ENCODE peak calls at places on chromosomes 1 and 21, in eight cellular contexts. One of them, this sample, is unnamed. For H3K36me3, the result is how much of the 10 kb centered on the place peaks cover.

GRCh38 chr1:86138746-86139145 is 17.8 kb downstream of the COL24A1 start:
- DNase-seq in lower lobe of right lung: no peak
- DNase-seq in astrocyte: no peak
- DNase-seq in transverse colon: no peak
- DNase-seq in left lung: no peak
- DNase-seq in left ventricle myocardium inferior: no peak
- DNase-seq in pancreas: no peak
- DNase-seq in lung: no peak
- DNase-seq in this sample: no peak

GRCh38 chr1:147738129-147738528 is 22.3 kb downstream of the GJA5 start:
- DNase-seq in lower lobe of right lung: no peak
- DNase-seq in astrocyte: no peak
- DNase-seq in transverse colon: no peak
- DNase-seq in left lung: no peak
- DNase-seq in left ventricle myocardium inferior: no peak
- DNase-seq in pancreas: no peak
- DNase-seq in lung: no peak
- DNase-seq in this sample: no peak

GRCh38 chr1:21339402-21340229 is 49.4 kb upstream of the ECE1 start:
- DNase-seq in lower lobe of right lung: no peak
- DNase-seq in astrocyte: no peak
- DNase-seq in transverse colon: no peak
- DNase-seq in left lung: no peak
- DNase-seq in left ventricle myocardium inferior: no peak
- DNase-seq in pancreas: no peak
- DNase-seq in lung: no peak
- DNase-seq in this sample: no peak

GRCh38 chr1:214463596-214463995 is 87.8 kb downstream of the PTPN14 start:
- DNase-seq in lower lobe of right lung: no peak
- DNase-seq in astrocyte: no peak
- DNase-seq in transverse colon: no peak
- DNase-seq in left lung: no peak
- DNase-seq in left ventricle myocardium inferior: no peak
- DNase-seq in pancreas: no peak
- DNase-seq in lung: no peak
- DNase-seq in this sample: no peak

GRCh38 chr1:208231929-208232360 is 12.2 kb downstream of the PLXNA2 start:
- DNase-seq in lower lobe of right lung: no peak
- DNase-seq in astrocyte: peak
- DNase-seq in transverse colon: no peak
- DNase-seq in left lung: peak
- DNase-seq in left ventricle myocardium inferior: no peak
- DNase-seq in pancreas: no peak
- DNase-seq in lung: no peak
- DNase-seq in this sample: no peak

GRCh38 chr1:181087400-181087901 is 1.0 kb upstream of the IER5 start:
- DNase-seq in lower lobe of right lung: no peak
- DNase-seq in astrocyte: no peak
- DNase-seq in transverse colon: no peak
- DNase-seq in left lung: no peak
- DNase-seq in left ventricle myocardium inferior: no peak
- DNase-seq in pancreas: no peak
- DNase-seq in lung: no peak
- DNase-seq in this sample: no peak

GRCh38 chr1:54397090-54397591 is 9.1 kb downstream of the SSBP3 start:
- DNase-seq in lower lobe of right lung: no peak
- DNase-seq in astrocyte: no peak
- DNase-seq in transverse colon: no peak
- DNase-seq in left lung: no peak
- DNase-seq in left ventricle myocardium inferior: peak
- DNase-seq in pancreas: no peak
- DNase-seq in lung: no peak
- DNase-seq in this sample: no peak

GRCh38 chr21:26818911-26819310 is 26.3 kb downstream of the ADAMTS1 start:
- DNase-seq in lower lobe of right lung: no peak
- DNase-seq in astrocyte: no peak
- DNase-seq in transverse colon: no peak
- DNase-seq in left lung: no peak
- DNase-seq in left ventricle myocardium inferior: no peak
- DNase-seq in pancreas: no peak
- DNase-seq in lung: no peak
- DNase-seq in this sample: no peak

GRCh38 chr1:80769351-80769750 is 1031.4 kb upstream of the ADGRL2 start:
- DNase-seq in lower lobe of right lung: no peak
- DNase-seq in astrocyte: no peak
- DNase-seq in transverse colon: no peak
- DNase-seq in left lung: no peak
- DNase-seq in left ventricle myocardium inferior: no peak
- DNase-seq in pancreas: no peak
- DNase-seq in lung: no peak
- DNase-seq in this sample: no peak

GRCh38 chr1:17207966-17208418 is 3.1 kb downstream of the PADI1 start:
- DNase-seq in lower lobe of right lung: no peak
- DNase-seq in astrocyte: peak
- DNase-seq in transverse colon: no peak
- DNase-seq in left lung: no peak
- DNase-seq in left ventricle myocardium inferior: no peak
- DNase-seq in pancreas: no peak
- DNase-seq in lung: no peak
- DNase-seq in this sample: peak

GRCh38 chr1:230113605-230114241 is 46.7 kb downstream of the GALNT2 start:
- DNase-seq in lower lobe of right lung: no peak
- DNase-seq in astrocyte: peak
- DNase-seq in transverse colon: no peak
- DNase-seq in left lung: no peak
- DNase-seq in left ventricle myocardium inferior: no peak
- DNase-seq in pancreas: no peak
- DNase-seq in lung: no peak
- DNase-seq in this sample: no peak

GRCh38 chr1:40977721-40978120 is 1.8 kb upstream of the CTPS1 start:
- DNase-seq in lower lobe of right lung: no peak
- DNase-seq in astrocyte: peak
- DNase-seq in transverse colon: no peak
- DNase-seq in left lung: no peak
- DNase-seq in left ventricle myocardium inferior: no peak
- DNase-seq in pancreas: no peak
- DNase-seq in lung: no peak
- DNase-seq in this sample: no peak

GRCh38 chr1:183550915-183551314 is 39.3 kb downstream of the NCF2 start:
- DNase-seq in lower lobe of right lung: no peak
- DNase-seq in astrocyte: no peak
- DNase-seq in transverse colon: no peak
- DNase-seq in left lung: no peak
- DNase-seq in left ventricle myocardium inferior: no peak
- DNase-seq in pancreas: no peak
- DNase-seq in lung: no peak
- DNase-seq in this sample: no peak

GRCh38 chr1:216422821-216423529 is at the start of gene USH2A:
- DNase-seq in lower lobe of right lung: no peak
- DNase-seq in astrocyte: no peak
- DNase-seq in transverse colon: no peak
- DNase-seq in left lung: no peak
- DNase-seq in left ventricle myocardium inferior: no peak
- DNase-seq in pancreas: no peak
- DNase-seq in lung: no peak
- DNase-seq in this sample: no peak

GRCh38 chr1:160911925-160912324 is 26.9 kb upstream of the ITLN1 start:
- DNase-seq in lower lobe of right lung: no peak
- DNase-seq in astrocyte: no peak
- DNase-seq in transverse colon: no peak
- DNase-seq in left lung: no peak
- DNase-seq in left ventricle myocardium inferior: no peak
- DNase-seq in pancreas: no peak
- DNase-seq in lung: no peak
- DNase-seq in this sample: no peak

DNA sequence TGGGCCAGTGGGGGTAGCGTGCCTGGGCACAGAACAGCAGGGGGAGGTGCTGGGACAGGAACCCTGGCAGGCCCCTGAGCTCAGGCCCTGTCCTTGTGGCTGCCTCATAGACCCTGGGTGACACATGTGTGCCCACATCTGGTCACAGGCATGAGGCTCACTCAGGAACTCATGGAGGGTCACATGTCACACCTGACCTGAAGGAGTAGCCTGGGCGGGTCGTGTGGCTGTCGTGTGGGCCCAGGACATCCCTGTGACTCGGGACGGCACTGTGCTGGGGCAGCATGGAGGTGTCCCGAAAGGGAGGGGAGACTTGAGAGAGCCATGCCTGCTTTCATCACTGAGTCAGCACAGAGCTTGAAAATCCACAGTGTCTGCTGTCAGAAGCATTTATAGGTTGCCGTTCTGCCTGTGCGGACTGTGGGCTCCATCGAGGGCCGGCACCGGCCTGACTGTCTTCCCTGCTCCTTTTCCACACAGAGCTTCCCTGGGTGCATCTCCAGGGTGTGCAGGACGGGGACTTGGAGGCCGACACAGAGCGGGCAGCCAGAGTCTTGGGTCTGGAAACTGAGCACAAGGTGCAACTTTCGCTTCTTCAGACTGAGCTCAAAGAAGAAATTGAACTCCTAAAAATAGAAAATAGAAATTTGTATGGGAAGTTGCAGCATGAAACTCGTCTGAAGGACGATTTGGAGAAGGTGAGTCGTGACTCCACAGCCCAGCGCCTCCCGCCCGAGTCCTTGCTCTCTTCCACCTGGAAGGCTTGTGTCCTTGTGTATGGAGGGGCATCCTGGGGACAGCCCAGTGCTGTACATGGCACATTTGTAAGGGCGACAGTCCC is 32.8 kb downstream of the PCNT start:
- DNase-seq in lower lobe of right lung: no peak
- DNase-seq in astrocyte: no peak
- DNase-seq in transverse colon: no peak
- DNase-seq in left lung: peak
- DNase-seq in left ventricle myocardium inferior: no peak
- DNase-seq in pancreas: no peak
- DNase-seq in lung: no peak
- DNase-seq in this sample: no peak
- H3K36me3 ChIP-seq in lower lobe of right lung: half or more
- H3K36me3 ChIP-seq in astrocyte: under half
- H3K36me3 ChIP-seq in transverse colon: under half
- H3K36me3 ChIP-seq in left lung: under half
- H3K36me3 ChIP-seq in left ventricle myocardium inferior: half or more
- H3K36me3 ChIP-seq in pancreas: under half
- H3K36me3 ChIP-seq in lung: under half
- H3K36me3 ChIP-seq in this sample: under half

DNA sequence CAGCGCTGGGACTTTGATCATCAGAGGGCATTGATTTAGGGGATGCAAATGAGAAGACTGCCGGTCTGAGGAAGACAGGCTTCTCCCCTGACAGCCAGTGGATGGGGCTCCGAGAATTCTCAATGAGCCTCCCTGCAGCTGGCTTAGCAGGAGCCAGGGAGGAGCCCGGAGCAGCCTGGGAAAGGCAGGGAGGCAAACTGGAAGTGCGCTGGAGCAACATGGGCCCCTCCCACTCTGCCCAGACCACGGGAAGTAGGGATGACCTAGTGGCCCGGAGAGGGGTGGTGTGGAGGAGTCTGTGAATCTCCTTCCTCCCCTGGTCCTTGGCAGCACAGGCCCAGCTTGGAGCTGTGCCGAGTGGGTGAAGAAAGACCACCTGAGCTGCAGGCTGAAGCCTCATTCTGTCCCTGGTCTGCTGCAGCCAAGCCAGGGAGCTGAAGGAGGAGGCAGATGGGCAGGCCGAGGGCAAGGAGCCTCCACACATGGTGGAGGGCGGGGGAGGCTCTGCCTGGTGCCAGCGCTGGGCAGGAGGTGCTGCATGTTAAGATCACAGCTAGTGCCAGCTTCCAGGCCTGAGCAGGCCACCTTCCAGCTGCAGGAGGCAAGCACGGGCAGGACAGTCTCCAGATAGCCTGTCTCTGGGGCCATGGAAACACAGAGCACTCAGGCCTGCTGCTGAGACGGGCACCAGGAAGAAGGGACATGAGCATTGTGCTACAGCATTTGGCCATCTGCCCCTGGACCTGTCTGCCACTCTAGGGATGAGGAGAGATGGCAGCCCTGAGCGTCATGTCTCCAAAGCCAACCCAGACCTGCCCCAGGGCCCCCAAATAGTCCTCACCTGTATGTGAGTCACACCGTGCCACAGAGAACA is 12.2 kb upstream of the CLSTN1 start:
- DNase-seq in lower lobe of right lung: no peak
- DNase-seq in astrocyte: no peak
- DNase-seq in transverse colon: peak
- DNase-seq in left lung: no peak
- DNase-seq in left ventricle myocardium inferior: peak
- DNase-seq in pancreas: no peak
- DNase-seq in lung: no peak
- DNase-seq in this sample: no peak
- H3K4me3 ChIP-seq in lower lobe of right lung: no peak
- H3K4me3 ChIP-seq in astrocyte: no peak
- H3K4me3 ChIP-seq in transverse colon: no peak
- H3K4me3 ChIP-seq in left lung: no peak
- H3K4me3 ChIP-seq in left ventricle myocardium inferior: peak
- H3K4me3 ChIP-seq in pancreas: no peak
- H3K4me3 ChIP-seq in lung: no peak
- H3K4me3 ChIP-seq in this sample: no peak

GRCh38 chr1:204494281-204495077 is at the start of gene PIK3C2B:
- DNase-seq in lower lobe of right lung: peak
- DNase-seq in astrocyte: peak
- DNase-seq in transverse colon: peak
- DNase-seq in left lung: peak
- DNase-seq in left ventricle myocardium inferior: peak
- DNase-seq in pancreas: peak
- DNase-seq in lung: peak
- DNase-seq in this sample: peak
- TF ChIP-seq CTCF in lower lobe of right lung: peak
- TF ChIP-seq CTCF in astrocyte: no peak
- TF ChIP-seq CTCF in transverse colon: peak
- TF ChIP-seq CTCF in left lung: peak
- TF ChIP-seq CTCF in left ventricle myocardium inferior: peak
- TF ChIP-seq CTCF in pancreas: peak
- TF ChIP-seq CTCF in lung: no peak
- TF ChIP-seq CTCF in this sample: no peak

GRCh38 chr1:43431676-43432075 is 22.1 kb downstream of the HYI start:
- DNase-seq in lower lobe of right lung: no peak
- DNase-seq in astrocyte: no peak
- DNase-seq in transverse colon: no peak
- DNase-seq in left lung: no peak
- DNase-seq in left ventricle myocardium inferior: no peak
- DNase-seq in pancreas: no peak
- DNase-seq in lung: no peak
- DNase-seq in this sample: no peak

GRCh38 chr1:43427941-43428340 is 25.8 kb downstream of the HYI start:
- DNase-seq in lower lobe of right lung: no peak
- DNase-seq in astrocyte: no peak
- DNase-seq in transverse colon: no peak
- DNase-seq in left lung: no peak
- DNase-seq in left ventricle myocardium inferior: no peak
- DNase-seq in pancreas: no peak
- DNase-seq in lung: no peak
- DNase-seq in this sample: no peak

GRCh38 chr1:43432171-43432860 is 21.4 kb downstream of the HYI start:
- DNase-seq in lower lobe of right lung: no peak
- DNase-seq in astrocyte: no peak
- DNase-seq in transverse colon: no peak
- DNase-seq in left lung: no peak
- DNase-seq in left ventricle myocardium inferior: no peak
- DNase-seq in pancreas: no peak
- DNase-seq in lung: no peak
- DNase-seq in this sample: no peak

GRCh38 chr1:43432907-43433306 is 20.8 kb downstream of the HYI start:
- DNase-seq in lower lobe of right lung: no peak
- DNase-seq in astrocyte: no peak
- DNase-seq in transverse colon: no peak
- DNase-seq in left lung: no peak
- DNase-seq in left ventricle myocardium inferior: no peak
- DNase-seq in pancreas: no peak
- DNase-seq in lung: no peak
- DNase-seq in this sample: no peak

GRCh38 chr1:43430831-43431230 is 22.9 kb downstream of the HYI start:
- DNase-seq in lower lobe of right lung: no peak
- DNase-seq in astrocyte: no peak
- DNase-seq in transverse colon: no peak
- DNase-seq in left lung: no peak
- DNase-seq in left ventricle myocardium inferior: no peak
- DNase-seq in pancreas: no peak
- DNase-seq in lung: no peak
- DNase-seq in this sample: no peak
- H3K36me3 ChIP-seq in lower lobe of right lung: half or more
- H3K36me3 ChIP-seq in astrocyte: half or more
- H3K36me3 ChIP-seq in transverse colon: under half
- H3K36me3 ChIP-seq in left lung: under half
- H3K36me3 ChIP-seq in left ventricle myocardium inferior: half or more
- H3K36me3 ChIP-seq in pancreas: under half
- H3K36me3 ChIP-seq in lung: under half
- H3K36me3 ChIP-seq in this sample: half or more

This sample was measured in CD8-positive, alpha-beta T cell.